ENCODE peak calls at places on chromosome 12, in nine cellular contexts. One of them, this sample, is unnamed.

GRCh38 chr12:10717410-10717809 is 5.7 kb downstream of the YBX3 start:
- DNase-seq in omental fat pad: no peak
- DNase-seq in NCI-H460: no peak
- DNase-seq in ovary: no peak
- DNase-seq in caudate nucleus: no peak
- DNase-seq in fibroblast of pulmonary artery: peak
- DNase-seq in stimulated activated CD8-positive, alpha-beta memory T cell treated with anti-CD3 and anti-CD28 coated beads, Interleukin-12 subunit alpha, Interleukin-12 subunit beta, amount 100 ng/mL, for 1 hour: no peak
- DNase-seq in cardiac fibroblast: no peak
- DNase-seq in HuH-7.5: no peak
- DNase-seq in this sample: no peak

GRCh38 chr12:46233418-46233817 is 35.4 kb downstream of the SLC38A1 start:
- DNase-seq in omental fat pad: no peak
- DNase-seq in NCI-H460: no peak
- DNase-seq in ovary: no peak
- DNase-seq in caudate nucleus: no peak
- DNase-seq in fibroblast of pulmonary artery: no peak
- DNase-seq in stimulated activated CD8-positive, alpha-beta memory T cell treated with anti-CD3 and anti-CD28 coated beads, Interleukin-12 subunit alpha, Interleukin-12 subunit beta, amount 100 ng/mL, for 1 hour: no peak
- DNase-seq in cardiac fibroblast: no peak
- DNase-seq in HuH-7.5: no peak
- DNase-seq in this sample: no peak

GRCh38 chr12:65825573-65826512 is 1.6 kb downstream of the HMGA2 start:
- DNase-seq in omental fat pad: no peak
- DNase-seq in NCI-H460: no peak
- DNase-seq in ovary: peak
- DNase-seq in caudate nucleus: no peak
- DNase-seq in fibroblast of pulmonary artery: peak
- DNase-seq in stimulated activated CD8-positive, alpha-beta memory T cell treated with anti-CD3 and anti-CD28 coated beads, Interleukin-12 subunit alpha, Interleukin-12 subunit beta, amount 100 ng/mL, for 1 hour: no peak
- DNase-seq in cardiac fibroblast: peak
- DNase-seq in HuH-7.5: peak
- DNase-seq in this sample: no peak

GRCh38 chr12:95548539-95549391 is 2.5 kb downstream of the USP44 start:
- DNase-seq in omental fat pad: no peak
- DNase-seq in NCI-H460: no peak
- DNase-seq in ovary: peak
- DNase-seq in caudate nucleus: peak
- DNase-seq in fibroblast of pulmonary artery: no peak
- DNase-seq in stimulated activated CD8-positive, alpha-beta memory T cell treated with anti-CD3 and anti-CD28 coated beads, Interleukin-12 subunit alpha, Interleukin-12 subunit beta, amount 100 ng/mL, for 1 hour: peak
- DNase-seq in cardiac fibroblast: no peak
- DNase-seq in HuH-7.5: no peak
- DNase-seq in this sample: peak

GRCh38 chr12:95982602-95983001 is 13.5 kb downstream of the HAL start:
- DNase-seq in omental fat pad: no peak
- DNase-seq in NCI-H460: no peak
- DNase-seq in ovary: no peak
- DNase-seq in caudate nucleus: no peak
- DNase-seq in fibroblast of pulmonary artery: no peak
- DNase-seq in stimulated activated CD8-positive, alpha-beta memory T cell treated with anti-CD3 and anti-CD28 coated beads, Interleukin-12 subunit alpha, Interleukin-12 subunit beta, amount 100 ng/mL, for 1 hour: no peak
- DNase-seq in cardiac fibroblast: no peak
- DNase-seq in HuH-7.5: no peak
- DNase-seq in this sample: no peak

GRCh38 chr12:89960011-89960507 is 251.4 kb upstream of the ATP2B1 start:
- DNase-seq in omental fat pad: no peak
- DNase-seq in NCI-H460: no peak
- DNase-seq in ovary: no peak
- DNase-seq in caudate nucleus: no peak
- DNase-seq in fibroblast of pulmonary artery: peak
- DNase-seq in stimulated activated CD8-positive, alpha-beta memory T cell treated with anti-CD3 and anti-CD28 coated beads, Interleukin-12 subunit alpha, Interleukin-12 subunit beta, amount 100 ng/mL, for 1 hour: no peak
- DNase-seq in cardiac fibroblast: peak
- DNase-seq in HuH-7.5: no peak
- DNase-seq in this sample: no peak

GRCh38 chr12:25708661-25709060 is 155.6 kb upstream of the LMNTD1 start:
- DNase-seq in omental fat pad: no peak
- DNase-seq in NCI-H460: no peak
- DNase-seq in ovary: no peak
- DNase-seq in caudate nucleus: no peak
- DNase-seq in fibroblast of pulmonary artery: peak
- DNase-seq in stimulated activated CD8-positive, alpha-beta memory T cell treated with anti-CD3 and anti-CD28 coated beads, Interleukin-12 subunit alpha, Interleukin-12 subunit beta, amount 100 ng/mL, for 1 hour: no peak
- DNase-seq in cardiac fibroblast: peak
- DNase-seq in HuH-7.5: no peak
- DNase-seq in this sample: no peak

GRCh38 chr12:88726806-88727722 is 146.8 kb upstream of the KITLG start:
- DNase-seq in omental fat pad: no peak
- DNase-seq in NCI-H460: no peak
- DNase-seq in ovary: no peak
- DNase-seq in caudate nucleus: no peak
- DNase-seq in fibroblast of pulmonary artery: peak
- DNase-seq in stimulated activated CD8-positive, alpha-beta memory T cell treated with anti-CD3 and anti-CD28 coated beads, Interleukin-12 subunit alpha, Interleukin-12 subunit beta, amount 100 ng/mL, for 1 hour: no peak
- DNase-seq in cardiac fibroblast: peak
- DNase-seq in HuH-7.5: no peak
- DNase-seq in this sample: no peak

GRCh38 chr12:85424581-85425348 is 144.7 kb downstream of the ALX1 start:
- DNase-seq in omental fat pad: no peak
- DNase-seq in NCI-H460: peak
- DNase-seq in ovary: no peak
- DNase-seq in caudate nucleus: no peak
- DNase-seq in fibroblast of pulmonary artery: peak
- DNase-seq in stimulated activated CD8-positive, alpha-beta memory T cell treated with anti-CD3 and anti-CD28 coated beads, Interleukin-12 subunit alpha, Interleukin-12 subunit beta, amount 100 ng/mL, for 1 hour: no peak
- DNase-seq in cardiac fibroblast: peak
- DNase-seq in HuH-7.5: no peak
- DNase-seq in this sample: no peak

GRCh38 chr12:54051081-54051912 is 2.3 kb upstream of the HOXC4 start:
- DNase-seq in omental fat pad: no peak
- DNase-seq in NCI-H460: no peak
- DNase-seq in ovary: peak
- DNase-seq in caudate nucleus: no peak
- DNase-seq in fibroblast of pulmonary artery: no peak
- DNase-seq in stimulated activated CD8-positive, alpha-beta memory T cell treated with anti-CD3 and anti-CD28 coated beads, Interleukin-12 subunit alpha, Interleukin-12 subunit beta, amount 100 ng/mL, for 1 hour: no peak
- DNase-seq in cardiac fibroblast: no peak
- DNase-seq in HuH-7.5: peak
- DNase-seq in this sample: no peak

GRCh38 chr12:67042697-67043131 is 226.4 kb upstream of the CAND1 start:
- DNase-seq in omental fat pad: no peak
- DNase-seq in NCI-H460: peak
- DNase-seq in ovary: no peak
- DNase-seq in caudate nucleus: no peak
- DNase-seq in fibroblast of pulmonary artery: peak
- DNase-seq in stimulated activated CD8-positive, alpha-beta memory T cell treated with anti-CD3 and anti-CD28 coated beads, Interleukin-12 subunit alpha, Interleukin-12 subunit beta, amount 100 ng/mL, for 1 hour: no peak
- DNase-seq in cardiac fibroblast: no peak
- DNase-seq in HuH-7.5: no peak
- DNase-seq in this sample: peak

GRCh38 chr12:15996254-15996653 is 85.1 kb downstream of the DERA start:
- DNase-seq in omental fat pad: no peak
- DNase-seq in NCI-H460: no peak
- DNase-seq in ovary: no peak
- DNase-seq in caudate nucleus: no peak
- DNase-seq in fibroblast of pulmonary artery: peak
- DNase-seq in stimulated activated CD8-positive, alpha-beta memory T cell treated with anti-CD3 and anti-CD28 coated beads, Interleukin-12 subunit alpha, Interleukin-12 subunit beta, amount 100 ng/mL, for 1 hour: no peak
- DNase-seq in cardiac fibroblast: peak
- DNase-seq in HuH-7.5: no peak
- DNase-seq in this sample: no peak

GRCh38 chr12:93790472-93791152 is 113.4 kb downstream of the CRADD start:
- DNase-seq in omental fat pad: no peak
- DNase-seq in NCI-H460: no peak
- DNase-seq in ovary: no peak
- DNase-seq in caudate nucleus: no peak
- DNase-seq in fibroblast of pulmonary artery: peak
- DNase-seq in stimulated activated CD8-positive, alpha-beta memory T cell treated with anti-CD3 and anti-CD28 coated beads, Interleukin-12 subunit alpha, Interleukin-12 subunit beta, amount 100 ng/mL, for 1 hour: no peak
- DNase-seq in cardiac fibroblast: peak
- DNase-seq in HuH-7.5: no peak
- DNase-seq in this sample: no peak

GRCh38 chr12:57777367-57777766 is 5.0 kb downstream of the EEF1AKMT3 start:
- DNase-seq in omental fat pad: no peak
- DNase-seq in NCI-H460: no peak
- DNase-seq in ovary: no peak
- DNase-seq in caudate nucleus: no peak
- DNase-seq in fibroblast of pulmonary artery: no peak
- DNase-seq in stimulated activated CD8-positive, alpha-beta memory T cell treated with anti-CD3 and anti-CD28 coated beads, Interleukin-12 subunit alpha, Interleukin-12 subunit beta, amount 100 ng/mL, for 1 hour: no peak
- DNase-seq in cardiac fibroblast: no peak
- DNase-seq in HuH-7.5: no peak
- DNase-seq in this sample: no peak

GRCh38 chr12:110253176-110253575 is 27.9 kb upstream of the ATP2A2 start:
- DNase-seq in omental fat pad: no peak
- DNase-seq in NCI-H460: peak
- DNase-seq in ovary: peak
- DNase-seq in caudate nucleus: no peak
- DNase-seq in fibroblast of pulmonary artery: peak
- DNase-seq in stimulated activated CD8-positive, alpha-beta memory T cell treated with anti-CD3 and anti-CD28 coated beads, Interleukin-12 subunit alpha, Interleukin-12 subunit beta, amount 100 ng/mL, for 1 hour: no peak
- DNase-seq in cardiac fibroblast: peak
- DNase-seq in HuH-7.5: no peak
- DNase-seq in this sample: no peak

GRCh38 chr12:15265868-15266267 is 44.7 kb upstream of the RERG start:
- DNase-seq in omental fat pad: no peak
- DNase-seq in NCI-H460: no peak
- DNase-seq in ovary: no peak
- DNase-seq in caudate nucleus: no peak
- DNase-seq in fibroblast of pulmonary artery: no peak
- DNase-seq in stimulated activated CD8-positive, alpha-beta memory T cell treated with anti-CD3 and anti-CD28 coated beads, Interleukin-12 subunit alpha, Interleukin-12 subunit beta, amount 100 ng/mL, for 1 hour: no peak
- DNase-seq in cardiac fibroblast: no peak
- DNase-seq in HuH-7.5: no peak
- DNase-seq in this sample: no peak

GRCh38 chr12:22160396-22161003 is 114.5 kb downstream of the CMAS start:
- DNase-seq in omental fat pad: no peak
- DNase-seq in NCI-H460: no peak
- DNase-seq in ovary: no peak
- DNase-seq in caudate nucleus: no peak
- DNase-seq in fibroblast of pulmonary artery: no peak
- DNase-seq in stimulated activated CD8-positive, alpha-beta memory T cell treated with anti-CD3 and anti-CD28 coated beads, Interleukin-12 subunit alpha, Interleukin-12 subunit beta, amount 100 ng/mL, for 1 hour: no peak
- DNase-seq in cardiac fibroblast: no peak
- DNase-seq in HuH-7.5: no peak
- DNase-seq in this sample: no peak

GRCh38 chr12:119069029-119069731 is 87.8 kb downstream of the SRRM4 start:
- DNase-seq in omental fat pad: no peak
- DNase-seq in NCI-H460: no peak
- DNase-seq in ovary: no peak
- DNase-seq in caudate nucleus: no peak
- DNase-seq in fibroblast of pulmonary artery: no peak
- DNase-seq in stimulated activated CD8-positive, alpha-beta memory T cell treated with anti-CD3 and anti-CD28 coated beads, Interleukin-12 subunit alpha, Interleukin-12 subunit beta, amount 100 ng/mL, for 1 hour: no peak
- DNase-seq in cardiac fibroblast: no peak
- DNase-seq in HuH-7.5: no peak
- DNase-seq in this sample: no peak

GRCh38 chr12:44523828-44524227 is 352.3 kb downstream of the NELL2 start:
- DNase-seq in omental fat pad: no peak
- DNase-seq in NCI-H460: no peak
- DNase-seq in ovary: no peak
- DNase-seq in caudate nucleus: no peak
- DNase-seq in fibroblast of pulmonary artery: no peak
- DNase-seq in stimulated activated CD8-positive, alpha-beta memory T cell treated with anti-CD3 and anti-CD28 coated beads, Interleukin-12 subunit alpha, Interleukin-12 subunit beta, amount 100 ng/mL, for 1 hour: no peak
- DNase-seq in cardiac fibroblast: no peak
- DNase-seq in HuH-7.5: no peak
- DNase-seq in this sample: no peak

GRCh38 chr12:42504049-42504448 is 85.5 kb downstream of the PRICKLE1 start:
- DNase-seq in omental fat pad: no peak
- DNase-seq in NCI-H460: no peak
- DNase-seq in ovary: no peak
- DNase-seq in caudate nucleus: no peak
- DNase-seq in fibroblast of pulmonary artery: peak
- DNase-seq in stimulated activated CD8-positive, alpha-beta memory T cell treated with anti-CD3 and anti-CD28 coated beads, Interleukin-12 subunit alpha, Interleukin-12 subunit beta, amount 100 ng/mL, for 1 hour: no peak
- DNase-seq in cardiac fibroblast: peak
- DNase-seq in HuH-7.5: no peak
- DNase-seq in this sample: no peak

GRCh38 chr12:84814664-84815245 is 97.8 kb downstream of the SLC6A15 start:
- DNase-seq in omental fat pad: no peak
- DNase-seq in NCI-H460: no peak
- DNase-seq in ovary: no peak
- DNase-seq in caudate nucleus: no peak
- DNase-seq in fibroblast of pulmonary artery: no peak
- DNase-seq in stimulated activated CD8-positive, alpha-beta memory T cell treated with anti-CD3 and anti-CD28 coated beads, Interleukin-12 subunit alpha, Interleukin-12 subunit beta, amount 100 ng/mL, for 1 hour: no peak
- DNase-seq in cardiac fibroblast: no peak
- DNase-seq in HuH-7.5: no peak
- DNase-seq in this sample: no peak

GRCh38 chr12:13817131-13817530 is 164.3 kb downstream of the GRIN2B start:
- DNase-seq in omental fat pad: no peak
- DNase-seq in NCI-H460: no peak
- DNase-seq in ovary: peak
- DNase-seq in caudate nucleus: no peak
- DNase-seq in fibroblast of pulmonary artery: no peak
- DNase-seq in stimulated activated CD8-positive, alpha-beta memory T cell treated with anti-CD3 and anti-CD28 coated beads, Interleukin-12 subunit alpha, Interleukin-12 subunit beta, amount 100 ng/mL, for 1 hour: no peak
- DNase-seq in cardiac fibroblast: no peak
- DNase-seq in HuH-7.5: no peak
- DNase-seq in this sample: peak

GRCh38 chr12:94762259-94762942 is 112.0 kb upstream of the TMCC3 start:
- DNase-seq in omental fat pad: no peak
- DNase-seq in NCI-H460: no peak
- DNase-seq in ovary: no peak
- DNase-seq in caudate nucleus: no peak
- DNase-seq in fibroblast of pulmonary artery: peak
- DNase-seq in stimulated activated CD8-positive, alpha-beta memory T cell treated with anti-CD3 and anti-CD28 coated beads, Interleukin-12 subunit alpha, Interleukin-12 subunit beta, amount 100 ng/mL, for 1 hour: no peak
- DNase-seq in cardiac fibroblast: peak
- DNase-seq in HuH-7.5: no peak
- DNase-seq in this sample: no peak